ENCODE peak calls at places on chromosome 2, in six cellular contexts. R is mammary epithelial cell, C is left lung, B is astrocyte, P is heart left ventricle, X is PC-9. L is an unnamed sample.
A peak's percentile ranks its signal among the peaks of the same experiment; 100 is the strongest.

GRCh38 chr2:128552806-128553551 is 234.3 kb upstream of the HS6ST1 start:
- DNase-seq in R (no peak), C (no peak), B (no peak), P (peak; percentile 52), X (no peak), L (no peak)

GRCh38 chr2:20525041-20526035 is 78.5 kb downstream of the RHOB start:
- DNase-seq in R (peak; percentile 44), C (no peak), B (peak; percentile 32), P (peak; percentile 74), X (peak; percentile 68), L (no peak)

GRCh38 chr2:64888591-64889309 is 100.4 kb upstream of the SLC1A4 start:
- DNase-seq in R (peak; percentile 80), C (no peak), B (peak; percentile 49), P (no peak), X (peak; percentile 80), L (peak; percentile 66)

GRCh38 chr2:9756692-9757250 is 86.5 kb upstream of the TAF1B start:
- DNase-seq in R (peak; percentile 27), C (no peak), B (no peak), P (no peak), X (no peak), L (no peak)

GRCh38 chr2:236200378-236200777 is 32.2 kb upstream of the GBX2 start:
- DNase-seq in R (no peak), C (no peak), B (no peak), P (no peak), X (no peak), L (no peak)

GRCh38 chr2:190663348-190663747 is 14.5 kb downstream of the NAB1 start:
- DNase-seq in R (no peak), C (no peak), B (no peak), P (no peak), X (no peak), L (no peak)

GRCh38 chr2:237156131-237156856 is 70.6 kb downstream of the COPS8 start:
- DNase-seq in R (peak; percentile 43), C (peak; percentile 74), B (peak; percentile 92), P (peak; percentile 83), X (no peak), L (no peak)

GRCh38 chr2:226799976-226800940 is 638 bp upstream of the IRS1 start:
- DNase-seq in R (no peak), C (no peak), B (no peak), P (peak; percentile 46), X (peak; percentile 23), L (no peak)

GRCh38 chr2:46394649-46395510 is 84.5 kb upstream of the TMEM247 start:
- DNase-seq in R (peak; percentile 50), C (no peak), B (peak; percentile 6), P (no peak), X (no peak), L (no peak)

GRCh38 chr2:60337142-60337497 is 216.3 kb downstream of the BCL11A start:
- DNase-seq in R (no peak), C (no peak), B (no peak), P (peak; percentile 62), X (no peak), L (no peak)

GRCh38 chr2:80302001-80302464 is 2.5 kb downstream of the LRRTM1 start:
- DNase-seq in R (no peak), C (peak; percentile 45), B (no peak), P (no peak), X (no peak), L (no peak)

GRCh38 chr2:168466190-168466737 is 10.2 kb downstream of the CERS6 start:
- DNase-seq in R (no peak), C (no peak), B (no peak), P (no peak), X (no peak), L (no peak)
- H3K27ac ChIP-seq in R (no peak overlapping the region), C (peak overlapping the region; percentile 0), B (no peak overlapping the region), P (peak overlapping the region; percentile 39), X (no peak overlapping the region), L (no peak overlapping the region)

DNA sequence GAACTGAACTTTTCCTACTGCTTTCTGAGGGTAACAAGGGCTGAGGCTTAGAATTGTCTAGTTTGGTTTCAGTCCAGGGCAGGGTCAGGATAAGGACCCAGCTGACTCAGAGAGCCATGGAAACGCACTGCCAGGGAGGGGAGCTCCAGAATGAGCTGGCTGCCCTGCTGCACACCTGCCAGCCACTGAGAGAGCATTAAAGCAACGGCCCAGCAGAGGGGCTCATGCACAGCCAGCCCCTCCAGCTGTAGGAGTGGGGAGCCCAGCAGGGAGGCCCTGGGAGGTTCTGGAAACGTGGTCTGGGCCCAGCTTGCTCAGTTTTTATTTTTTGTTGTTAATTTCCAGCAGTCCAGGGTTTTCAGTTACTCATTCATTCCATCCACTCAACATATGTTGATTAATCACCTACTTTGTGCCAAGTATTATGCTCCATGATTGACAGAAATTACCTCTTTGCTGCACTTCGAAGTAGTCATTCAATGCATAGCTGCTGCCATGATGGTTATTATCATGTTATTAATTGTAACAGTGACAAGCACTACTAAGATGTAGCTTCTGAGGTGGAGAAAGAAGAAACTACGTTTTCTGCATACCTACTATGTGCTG is 156.2 kb downstream of the MSH2 start:
- DNase-seq in R (peak; percentile 56), C (no peak), B (peak; percentile 17), P (no peak), X (no peak), L (no peak)
- H3K27ac ChIP-seq in R (no peak overlapping the region), C (no peak overlapping the region), B (no peak overlapping the region), P (no peak overlapping the region), X (no peak overlapping the region), L (peak overlapping the region; percentile 15)

GRCh38 chr2:136114392-136114791 is 3.6 kb downstream of the CXCR4 start:
- DNase-seq in R (no peak), C (no peak), B (no peak), P (no peak), X (no peak), L (no peak)

GRCh38 chr2:136116813-136117390 is 1.0 kb downstream of the CXCR4 start:
- DNase-seq in R (peak; percentile 6), C (peak; percentile 91), B (no peak), P (peak; percentile 38), X (no peak), L (no peak)

GRCh38 chr2:136117391-136117841 is 533 bp downstream of the CXCR4 start:
- DNase-seq in R (peak; percentile 14), C (peak; percentile 92), B (peak; percentile 36), P (peak; percentile 35), X (no peak), L (no peak)

GRCh38 chr2:136115183-136115751 is 2.7 kb downstream of the CXCR4 start:
- DNase-seq in R (no peak), C (no peak), B (no peak), P (no peak), X (no peak), L (no peak)

DNA sequence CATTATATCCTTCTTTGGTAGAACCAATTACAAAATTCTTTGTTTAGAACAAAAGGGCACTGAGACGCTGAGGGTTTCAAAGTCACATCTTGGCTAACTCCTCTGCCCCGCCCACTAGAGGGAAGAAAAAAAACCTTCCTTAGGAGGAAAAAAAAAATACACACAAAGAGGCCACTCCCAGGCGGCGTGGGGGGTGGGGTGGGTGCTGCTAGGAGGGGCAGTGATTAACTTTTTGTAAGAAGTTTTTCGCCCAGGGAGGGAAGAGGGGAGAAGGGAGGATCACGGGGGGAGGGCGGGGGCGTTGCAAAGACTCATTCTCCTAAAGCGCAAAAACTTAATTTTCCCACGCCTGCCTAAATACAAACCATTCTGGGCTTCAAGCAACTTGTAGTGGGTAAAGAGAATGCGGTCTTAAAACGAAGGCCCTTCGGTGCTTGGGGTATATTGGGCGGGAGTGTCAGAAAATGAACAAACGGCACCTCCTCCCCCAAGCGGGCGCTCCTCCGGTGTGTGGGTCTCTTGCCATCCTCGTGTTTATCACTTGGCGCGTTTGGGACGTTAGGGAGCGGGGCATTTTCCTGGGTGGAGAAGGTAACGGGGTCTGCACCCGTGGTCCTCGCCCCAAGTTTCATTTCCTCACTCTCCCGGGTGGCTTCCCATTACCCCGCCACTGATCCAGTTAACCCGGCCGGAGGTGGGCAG is 1.7 kb downstream of the CXCR4 start:
- DNase-seq in R (no peak), C (peak; percentile 84), B (no peak), P (peak; percentile 52), X (no peak), L (no peak)
- H3K27ac ChIP-seq in R (no peak overlapping the region), C (peak overlapping the region; percentile 83), B (no peak overlapping the region), P (no peak overlapping the region), X (no peak overlapping the region), L (no peak overlapping the region)

GRCh38 chr2:207892676-207893402 is 123.1 kb upstream of the FZD5 start:
- DNase-seq in R (no peak), C (no peak), B (peak; percentile 52), P (no peak), X (no peak), L (no peak)
- H3K27ac ChIP-seq in R (no peak overlapping the region), C (no peak overlapping the region), B (no peak overlapping the region), P (no peak overlapping the region), X (no peak overlapping the region), L (no peak overlapping the region)

DNA sequence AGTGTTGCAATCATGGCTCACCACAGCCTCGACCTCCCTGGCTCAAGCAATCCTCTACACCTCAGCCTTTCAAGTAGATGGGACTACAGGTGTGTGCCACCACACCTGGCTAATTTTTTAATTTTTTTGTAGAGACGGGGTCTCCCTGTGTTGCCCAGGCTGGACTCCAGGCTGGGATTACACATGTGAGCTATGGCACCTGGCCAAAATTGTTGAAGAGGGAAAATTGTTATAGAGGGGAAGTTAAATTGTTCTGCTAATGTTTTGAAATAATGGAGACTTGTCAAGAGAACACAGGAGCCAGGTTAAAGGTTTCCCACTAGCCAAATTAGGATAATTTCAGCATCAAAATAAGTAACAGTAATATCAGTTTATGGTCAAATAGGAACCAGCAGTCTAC is 25.1 kb downstream of the PPIG start:
- DNase-seq in R (no peak), C (no peak), B (no peak), P (no peak), X (no peak), L (no peak)
- H3K27ac ChIP-seq in R (no peak overlapping the region), C (no peak overlapping the region), B (no peak overlapping the region), P (no peak overlapping the region), X (no peak overlapping the region), L (no peak overlapping the region)

DNA sequence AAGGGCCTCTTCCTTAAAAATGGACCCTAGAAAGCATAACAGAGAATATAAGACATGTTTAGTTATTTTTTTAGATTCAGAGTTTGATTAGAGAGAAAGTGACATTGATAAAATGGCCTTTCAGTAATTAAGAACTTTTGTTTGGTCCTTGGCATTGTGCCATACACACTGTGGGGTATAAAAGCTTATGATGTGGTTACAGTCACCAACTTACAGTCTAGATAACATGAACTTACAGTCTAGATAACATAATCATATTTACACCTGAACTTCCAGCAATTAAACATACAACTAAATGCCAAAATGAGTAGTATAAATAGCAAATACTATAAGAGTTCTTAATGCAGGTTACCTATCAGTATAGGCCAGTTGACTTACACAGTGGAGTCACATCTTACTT is 25.6 kb upstream of the EFEMP1 start:
- DNase-seq in R (no peak), C (no peak), B (no peak), P (no peak), X (no peak), L (no peak)
- H3K27ac ChIP-seq in R (no peak overlapping the region), C (no peak overlapping the region), B (no peak overlapping the region), P (no peak overlapping the region), X (no peak overlapping the region), L (no peak overlapping the region)

GRCh38 chr2:233469261-233470006 is 97.1 kb downstream of the USP40 start:
- DNase-seq in R (no peak), C (peak; percentile 80), B (no peak), P (peak; percentile 38), X (no peak), L (no peak)

GRCh38 chr2:233464531-233465240 is 101.9 kb downstream of the USP40 start:
- DNase-seq in R (no peak), C (peak; percentile 87), B (no peak), P (peak; percentile 15), X (no peak), L (no peak)

GRCh38 chr2:233468047-233468745 is 98.4 kb downstream of the USP40 start:
- DNase-seq in R (no peak), C (peak; percentile 59), B (no peak), P (peak; percentile 22), X (no peak), L (no peak)

GRCh38 chr2:233468746-233469110 is 97.9 kb downstream of the USP40 start:
- DNase-seq in R (no peak), C (peak; percentile 37), B (no peak), P (peak; percentile 26), X (no peak), L (no peak)

GRCh38 chr2:233466991-233467603 is 99.5 kb downstream of the USP40 start:
- DNase-seq in R (no peak), C (peak; percentile 48), B (no peak), P (peak; percentile 18), X (no peak), L (no peak)
- H3K27ac ChIP-seq in R (no peak overlapping the region), C (no peak overlapping the region), B (no peak overlapping the region), P (no peak overlapping the region), X (no peak overlapping the region), L (no peak overlapping the region)

L was measured in epithelial cell of prostate.